ENCODE peak calls at places on chromosome 15, in ten cellular contexts. H is CD4-positive, alpha-beta T cell; Y is neural crest cell; X is choroid plexus epithelial cell; G is RWPE1; E is right atrium auricular region; R is osteocyte; C is AG04450; J is AG09309; B is Calu3. P is an unnamed sample.
A peak's percentile ranks its signal among the peaks of the same experiment; 100 is the strongest.

GRCh38 chr15:64776402-64776786 is 1.0 kb upstream of the RBPMS2 start:
- DNase-seq in H (no peak), Y (no peak), X (no peak), G (no peak), E (no peak), R (no peak), C (no peak), J (no peak), B (no peak), P (no peak)

GRCh38 chr15:67551207-67551743 is 8.8 kb downstream of the MAP2K5 start:
- DNase-seq in H (no peak), Y (no peak), X (no peak), G (no peak), E (no peak), R (no peak), C (no peak), J (no peak), B (no peak), P (no peak)

GRCh38 chr15:32923176-32923575 is 205.4 kb downstream of the GREM1 start:
- DNase-seq in H (no peak), Y (no peak), X (no peak), G (no peak), E (no peak), R (no peak), C (no peak), J (no peak), B (no peak), P (no peak)

GRCh38 chr15:25624504-25625172 is 185.8 kb upstream of the UBE3A start:
- DNase-seq in H (no peak), Y (no peak), X (no peak), G (no peak), E (peak; percentile 63), R (no peak), C (no peak), J (no peak), B (no peak), P (no peak)

GRCh38 chr15:50355980-50356379 is 982 bp upstream of the GABPB1 start:
- DNase-seq in H (no peak), Y (no peak), X (peak; percentile 12), G (no peak), E (no peak), R (no peak), C (no peak), J (no peak), B (no peak), P (no peak)

GRCh38 chr15:22980189-22981136 is at the start of gene CYFIP1:
- DNase-seq in H (no peak), Y (peak; percentile 63), X (peak; percentile 83), G (peak; percentile 98), E (peak; percentile 82), R (peak; percentile 93), C (peak; percentile 37), J (no peak), B (peak; percentile 75), P (peak; percentile 90)

GRCh38 chr15:83510001-83510400 is 62.9 kb downstream of the SH3GL3 start:
- DNase-seq in H (no peak), Y (no peak), X (no peak), G (no peak), E (no peak), R (no peak), C (no peak), J (no peak), B (no peak), P (no peak)

GRCh38 chr15:24777307-24777706 is 101.7 kb downstream of the NPAP1 start:
- DNase-seq in H (no peak), Y (no peak), X (no peak), G (no peak), E (no peak), R (no peak), C (no peak), J (no peak), B (no peak), P (no peak)

GRCh38 chr15:82930466-82930865 is 22.1 kb downstream of the HOMER2 start:
- DNase-seq in H (no peak), Y (no peak), X (no peak), G (no peak), E (no peak), R (no peak), C (no peak), J (no peak), B (no peak), P (no peak)

GRCh38 chr15:29652595-29652994 is 169.7 kb downstream of the TJP1 start:
- DNase-seq in H (no peak), Y (no peak), X (no peak), G (no peak), E (peak; percentile 52), R (peak; percentile 71), C (no peak), J (no peak), B (no peak), P (no peak)

GRCh38 chr15:63599401-63600000 is 2.3 kb downstream of the FBXL22 start:
- DNase-seq in H (no peak), Y (no peak), X (peak; percentile 64), G (peak; percentile 68), E (no peak), R (no peak), C (no peak), J (no peak), B (peak; percentile 70), P (peak; percentile 57)

GRCh38 chr15:42130246-42130986 is 26.0 kb downstream of the PLA2G4F start:
- DNase-seq in H (no peak), Y (no peak), X (no peak), G (no peak), E (peak; percentile 26), R (peak; percentile 44), C (no peak), J (no peak), B (no peak), P (no peak)

GRCh38 chr15:74537736-74538135 is 3.3 kb upstream of the ARID3B start:
- DNase-seq in H (no peak), Y (no peak), X (no peak), G (no peak), E (no peak), R (no peak), C (no peak), J (no peak), B (no peak), P (no peak)

GRCh38 chr15:37585966-37586656 is 348.3 kb upstream of the TMCO5A start:
- DNase-seq in H (no peak), Y (no peak), X (peak; percentile 47), G (no peak), E (no peak), R (no peak), C (peak; percentile 41), J (peak; percentile 7), B (no peak), P (no peak)
- TF ChIP-seq CTCF in H (no peak), Y (no peak), X (no peak), G (no peak), E (no peak), R (no peak), C (no peak), J (no peak), B (no peak), P (no peak)

GRCh38 chr15:70355275-70355795 is 257.6 kb upstream of the TLE3 start:
- DNase-seq in H (no peak), Y (no peak), X (no peak), G (no peak), E (peak; percentile 49), R (peak; percentile 42), C (no peak), J (no peak), B (no peak), P (no peak)
- TF ChIP-seq CTCF in H (no peak), Y (peak; percentile 29), X (peak; percentile 41), G (no peak), E (no peak), R (no peak), C (no peak), J (no peak), B (no peak), P (no peak)

GRCh38 chr15:45666119-45666875 is 31.5 kb downstream of the SQOR start:
- DNase-seq in H (no peak), Y (no peak), X (no peak), G (no peak), E (no peak), R (no peak), C (no peak), J (no peak), B (no peak), P (no peak)
- TF ChIP-seq CTCF in H (no peak), Y (no peak), X (peak; percentile 2), G (no peak), E (no peak), R (no peak), C (no peak), J (no peak), B (no peak), P (no peak)

GRCh38 chr15:70507772-70508351 is 255.5 kb downstream of the UACA start:
- DNase-seq in H (no peak), Y (no peak), X (peak; percentile 73), G (peak; percentile 63), E (no peak), R (no peak), C (no peak), J (no peak), B (peak; percentile 92), P (no peak)

GRCh38 chr15:70510433-70510832 is 252.9 kb downstream of the UACA start:
- DNase-seq in H (no peak), Y (no peak), X (no peak), G (no peak), E (no peak), R (no peak), C (no peak), J (no peak), B (no peak), P (no peak)

GRCh38 chr15:70509282-70510272 is 253.8 kb downstream of the UACA start:
- DNase-seq in H (no peak), Y (no peak), X (no peak), G (no peak), E (no peak), R (no peak), C (no peak), J (no peak), B (no peak), P (no peak)

GRCh38 chr15:70505971-70506887 is 257.1 kb downstream of the UACA start:
- DNase-seq in H (no peak), Y (no peak), X (no peak), G (no peak), E (no peak), R (no peak), C (no peak), J (no peak), B (no peak), P (no peak)

DNA sequence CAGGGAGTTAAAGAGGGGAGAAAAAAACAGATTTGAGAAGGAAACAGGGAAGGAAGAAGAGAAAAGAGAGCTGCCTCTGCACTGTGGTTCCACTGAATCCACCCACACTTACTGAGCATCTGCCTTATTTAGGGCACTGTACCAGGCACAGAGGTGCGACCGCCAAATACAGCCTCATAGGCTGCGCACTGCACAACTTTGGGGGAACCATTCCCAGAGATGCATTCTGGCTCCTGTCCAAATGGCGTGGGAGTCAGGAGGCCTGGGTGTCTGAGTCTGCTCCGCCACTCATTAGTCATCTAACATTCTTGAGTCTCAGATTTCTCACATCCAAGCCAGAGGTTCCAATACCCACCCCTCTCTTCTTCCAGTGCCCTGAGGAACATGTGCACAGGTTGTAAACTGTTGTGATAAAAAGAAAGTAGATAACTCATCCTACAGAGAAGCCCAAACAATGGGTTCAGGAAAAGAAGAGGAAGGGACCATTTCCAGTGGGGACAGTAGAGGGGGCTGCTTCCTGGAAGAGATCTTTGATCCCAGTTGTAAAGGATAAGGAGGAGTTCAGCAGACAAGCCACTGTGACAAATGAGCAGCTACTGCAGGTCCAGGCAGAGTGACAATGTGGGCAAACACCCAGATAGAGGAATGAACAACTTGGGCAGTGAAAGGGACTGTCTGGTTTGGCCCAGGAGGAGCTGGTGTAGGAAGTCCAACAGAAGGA is 254.6 kb downstream of the UACA start:
- DNase-seq in H (no peak), Y (no peak), X (peak; percentile 96), G (peak; percentile 98), E (no peak), R (no peak), C (peak; percentile 63), J (peak; percentile 57), B (peak; percentile 89), P (no peak)
- TF ChIP-seq CTCF in H (no peak), Y (no peak), X (peak; percentile 18), G (no peak), E (no peak), R (peak; percentile 27), C (peak; percentile 10), J (peak; percentile 21), B (no peak), P (no peak)